ENCODE peak calls at places on chromosomes 11 and 22, in four cellular contexts. L is NCI-H1092, I is amniotic stem cell, K is amygdala. O is an unnamed sample.

GRCh38 chr11:96197221-96197620 is 145.8 kb downstream of the MAML2 start:
- DNase-seq in L (no peak), I (no peak), K (no peak), O (no peak)

GRCh38 chr22:46521994-46522393 is 15.4 kb downstream of the CELSR1 start:
- DNase-seq in L (no peak), I (no peak), K (no peak), O (no peak)

GRCh38 chr11:65538232-65538914 is 13.5 kb downstream of the SCYL1 start:
- DNase-seq in L (no peak), I (no peak), K (no peak), O (no peak)

GRCh38 chr11:118953265-118953664 is 2.8 kb upstream of the UPK2 start:
- DNase-seq in L (peak), I (no peak), K (no peak), O (no peak)

GRCh38 chr11:47271961-47272661 is 2.2 kb downstream of the MADD start:
- DNase-seq in L (no peak), I (no peak), K (no peak), O (no peak)

GRCh38 chr22:46484156-46484860 is 53.1 kb downstream of the CELSR1 start:
- DNase-seq in L (no peak), I (no peak), K (no peak), O (no peak)

GRCh38 chr22:49964493-49965290 is 4.1 kb downstream of the PIM3 start:
- DNase-seq in L (no peak), I (no peak), K (no peak), O (no peak)

GRCh38 chr11:104772806-104773241 is 125.4 kb downstream of the CASP12 start:
- DNase-seq in L (no peak), I (peak), K (no peak), O (no peak)

GRCh38 chr11:110447897-110448522 is 18.3 kb downstream of the FDX1 start:
- DNase-seq in L (no peak), I (no peak), K (no peak), O (no peak)

GRCh38 chr11:103035656-103036434 is 56.1 kb downstream of the DCUN1D5 start:
- DNase-seq in L (no peak), I (peak), K (no peak), O (peak)

GRCh38 chr22:47786650-47787290 is 1024.3 kb downstream of the TBC1D22A start:
- DNase-seq in L (no peak), I (no peak), K (no peak), O (no peak)

GRCh38 chr11:8047382-8047781 is 33.6 kb upstream of the TUB start:
- DNase-seq in L (no peak), I (no peak), K (no peak), O (no peak)

GRCh38 chr11:65851083-65851579 is 6.8 kb downstream of the CFL1 start:
- DNase-seq in L (no peak), I (no peak), K (no peak), O (no peak)

GRCh38 chr11:125299061-125299616 is 134.6 kb downstream of the PKNOX2 start:
- DNase-seq in L (no peak), I (no peak), K (no peak), O (no peak)

GRCh38 chr11:34364102-34364501 is 6.3 kb upstream of the ABTB2 start:
- DNase-seq in L (no peak), I (no peak), K (no peak), O (no peak)

GRCh38 chr22:38414009-38414395 is 41.0 kb downstream of the KCNJ4 start:
- DNase-seq in L (no peak), I (no peak), K (no peak), O (no peak)

GRCh38 chr11:90229791-90230190 is 6.9 kb upstream of the CHORDC1 start:
- DNase-seq in L (no peak), I (no peak), K (no peak), O (no peak)

O was measured in effector memory CD8-positive, alpha-beta T cell.